ENCODE peak calls at places on chromosomes 4 and X, in nine cellular contexts. U is endothelial cell of umbilical vein, B is neural progenitor cell, C is GM23248, O is breast epithelium, H is uterus, J is mammary epithelial cell, L is body of pancreas, X is thoracic aorta. E is an unnamed sample.

GRCh38 chr4:184282251-184282713 is 64.6 kb upstream of the ENPP6 start:
- DNase-seq in O (no peak), B (peak; percentile 21), H (no peak), X (no peak), U (no peak), L (no peak), J (peak; percentile 45), C (peak; percentile 33), E (no peak)

GRCh38 chr4:25368315-25368714 is 8.7 kb upstream of the ANAPC4 start:
- DNase-seq in J (no peak), C (no peak), L (no peak), O (no peak), X (no peak), H (no peak), U (no peak), B (no peak), E (no peak)

GRCh38 chr4:7547368-7548040 is 112.8 kb upstream of the PSAPL1 start:
- DNase-seq in X (no peak), J (peak; percentile 78), H (no peak), O (no peak), L (no peak), C (no peak), B (no peak), U (no peak), E (no peak)

GRCh38 chr4:7787681-7788141 is 151.9 kb downstream of the AFAP1 start:
- DNase-seq in X (no peak), H (no peak), J (no peak), U (no peak), L (no peak), B (no peak), O (no peak), C (no peak), E (no peak)

GRCh38 chrX:106932960-106933537 is 12.8 kb downstream of the CLDN2 start:
- DNase-seq in B (no peak), J (no peak), U (no peak), C (peak; percentile 21), O (no peak), X (no peak), L (no peak), H (peak; percentile 22), E (no peak)

GRCh38 chrX:153805436-153805835 is 11.0 kb downstream of the SSR4 start:
- DNase-seq in O (no peak), C (no peak), X (no peak), L (no peak), H (no peak), B (no peak), J (no peak), U (no peak), E (no peak)

GRCh38 chr4:26573389-26573794 is 10.5 kb upstream of the TBC1D19 start:
- DNase-seq in O (no peak), H (no peak), J (no peak), C (no peak), L (no peak), U (no peak), B (no peak), X (no peak), E (no peak)

GRCh38 chrX:101999644-102000539 is 68.1 kb upstream of the ZMAT1 start:
- DNase-seq in O (no peak), X (no peak), H (no peak), B (no peak), L (no peak), J (no peak), U (no peak), C (no peak), E (no peak)

GRCh38 chr4:72496119-72496518 is 72.9 kb downstream of the ADAMTS3 start:
- DNase-seq in C (peak; percentile 24), O (no peak), U (no peak), L (no peak), H (no peak), J (peak; percentile 78), X (no peak), B (no peak), E (no peak)

GRCh38 chr4:169150806-169151205 is 120.0 kb downstream of the SH3RF1 start:
- DNase-seq in H (no peak), U (peak; percentile 19), C (no peak), L (no peak), X (no peak), B (no peak), O (no peak), J (no peak), E (no peak)

GRCh38 chr4:156638925-156639605 is 332.5 kb downstream of the PDGFC start:
- DNase-seq in U (no peak), X (no peak), B (no peak), H (no peak), J (no peak), O (no peak), L (no peak), C (peak; percentile 52), E (no peak)

GRCh38 chr4:56692576-56692975 is 11.5 kb upstream of the HOPX start:
- DNase-seq in H (no peak), X (no peak), B (peak; percentile 49), U (no peak), O (no peak), C (no peak), L (no peak), J (no peak), E (no peak)

GRCh38 chrX:71917621-71918341 is 7.1 kb downstream of the NHSL2 start:
- DNase-seq in U (no peak), H (peak; percentile 30), J (no peak), C (peak; percentile 53), O (no peak), B (no peak), X (no peak), L (no peak), E (no peak)

GRCh38 chrX:49001521-49002090 is 458 bp downstream of the GRIPAP1 start:
- DNase-seq in C (peak; percentile 50), X (no peak), J (peak; percentile 52), L (no peak), H (peak; percentile 16), U (peak; percentile 50), O (no peak), B (peak; percentile 62), E (peak; percentile 20)

GRCh38 chr4:76198411-76199237 is 15.0 kb downstream of the SCARB2 start:
- DNase-seq in H (peak; percentile 69), C (peak; percentile 87), O (no peak), U (peak; percentile 95), L (peak; percentile 76), B (peak; percentile 52), X (no peak), J (peak; percentile 71), E (peak; percentile 67)
- H3K4me1 ChIP-seq in H (peaks cover 28% of the 10 kb centered on the region), C (peaks cover 55% of the 10 kb centered on the region), O (peaks cover 5% of the 10 kb centered on the region), U (peaks cover 33% of the 10 kb centered on the region), L (peaks cover 95% of the 10 kb centered on the region), B (peaks cover 9% of the 10 kb centered on the region), X (peaks cover 78% of the 10 kb centered on the region), J (peaks cover 62% of the 10 kb centered on the region), E (peaks cover 39% of the 10 kb centered on the region)

GRCh38 chrX:115428011-115428410 is 133.0 kb upstream of the PLS3 start:
- DNase-seq in O (no peak), X (no peak), J (no peak), U (no peak), C (no peak), L (no peak), B (peak; percentile 65), H (no peak), E (no peak)
- H3K4me3 ChIP-seq in O (no peak overlapping the region), X (no peak overlapping the region), J (no peak overlapping the region), U (no peak overlapping the region), C (no peak overlapping the region), L (no peak overlapping the region), B (no peak overlapping the region), H (no peak overlapping the region), E (no peak overlapping the region)

GRCh38 chr4:10086506-10087120 is 30.0 kb downstream of the WDR1 start:
- DNase-seq in O (peak; percentile 45), C (no peak), H (no peak), U (no peak), B (no peak), J (no peak), L (no peak), X (no peak), E (no peak)
- H3K4me1 ChIP-seq in O (no peaks in the 10 kb centered on the region), C (no peaks in the 10 kb centered on the region), H (no peaks in the 10 kb centered on the region), U (peaks cover 21% of the 10 kb centered on the region), B (no peaks in the 10 kb centered on the region), J (peaks cover 28% of the 10 kb centered on the region), L (peaks cover 15% of the 10 kb centered on the region), X (peaks cover 51% of the 10 kb centered on the region), E (no peaks in the 10 kb centered on the region)

GRCh38 chr4:98639523-98639922 is 18.9 kb downstream of the TSPAN5 start:
- DNase-seq in C (peak; percentile 24), B (no peak), H (no peak), U (no peak), X (no peak), J (no peak), L (no peak), O (no peak), E (no peak)
- H3K4me3 ChIP-seq in C (peak overlapping the region; percentile 57), B (no peak overlapping the region), H (peak overlapping the region; percentile 16), U (no peak overlapping the region), X (no peak overlapping the region), J (no peak overlapping the region), L (no peak overlapping the region), O (no peak overlapping the region), E (no peak overlapping the region)

DNA sequence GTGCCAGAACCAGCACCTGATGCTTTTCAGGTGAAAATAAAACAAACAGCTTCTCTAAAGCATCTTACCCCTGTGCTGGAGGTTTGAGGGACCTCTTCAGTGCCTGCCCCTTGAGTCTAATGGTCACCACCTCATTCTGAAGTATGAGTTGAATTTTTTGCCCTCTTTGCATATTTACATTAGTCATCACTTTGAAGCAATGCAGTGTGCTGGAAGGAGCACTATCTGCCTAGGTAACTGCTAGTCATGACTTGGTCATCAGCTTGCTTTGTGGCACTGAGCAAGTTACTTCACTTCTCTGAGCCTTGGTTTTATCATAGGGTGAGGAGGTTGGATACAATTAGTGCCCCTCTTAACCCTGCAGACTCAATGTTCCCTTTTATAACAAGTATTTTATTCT is 44.9 kb downstream of the SPATA18 start:
- DNase-seq in X (no peak), U (no peak), O (no peak), C (peak; percentile 58), H (no peak), L (no peak), J (peak; percentile 67), B (no peak), E (no peak)
- H3K4me1 ChIP-seq in X (peaks cover 13% of the 10 kb centered on the region), U (no peaks in the 10 kb centered on the region), O (no peaks in the 10 kb centered on the region), C (peaks cover 15% of the 10 kb centered on the region), H (no peaks in the 10 kb centered on the region), L (no peaks in the 10 kb centered on the region), J (peaks cover 13% of the 10 kb centered on the region), B (peaks cover 5% of the 10 kb centered on the region), E (no peaks in the 10 kb centered on the region)

DNA sequence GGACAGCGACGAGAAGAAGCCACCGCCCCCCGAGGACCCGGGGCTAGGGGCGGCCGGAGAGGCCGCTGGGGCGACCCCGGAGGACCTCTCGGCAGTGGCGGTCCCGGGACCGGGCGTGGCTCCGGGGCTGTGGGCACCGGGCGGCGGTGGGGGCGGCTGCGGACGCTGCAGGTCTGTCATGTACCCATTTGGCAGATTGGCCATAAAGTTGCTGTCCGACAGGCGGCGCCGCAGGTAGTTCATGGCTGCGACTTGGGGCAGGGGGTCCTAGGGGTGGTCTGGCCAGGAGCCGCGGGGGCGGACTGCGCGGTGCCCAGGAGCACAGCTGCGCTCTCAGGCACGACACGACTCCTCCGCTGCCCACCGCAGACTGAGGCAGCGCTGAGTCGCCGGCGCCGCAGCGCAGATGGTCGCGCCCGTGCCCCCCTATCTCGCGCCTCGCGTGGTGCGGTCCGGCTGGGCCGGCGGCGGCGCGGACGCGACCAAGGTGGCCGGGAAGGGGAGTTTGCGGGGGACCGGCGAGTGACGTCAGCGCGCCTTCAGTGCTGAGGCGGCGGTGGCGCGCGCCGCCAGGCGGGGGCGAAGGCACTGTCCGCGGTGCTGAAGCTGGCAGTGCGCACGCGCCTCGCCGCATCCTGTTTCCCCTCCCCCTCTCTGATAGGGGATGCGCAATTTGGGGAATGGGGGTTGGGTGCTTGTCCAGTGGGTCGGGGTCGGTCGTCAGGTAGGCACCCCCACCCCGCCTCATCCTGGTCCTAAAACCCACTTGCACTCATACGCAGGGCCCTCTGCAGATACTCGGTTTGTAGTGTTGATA is at the start of gene SYN1:
- DNase-seq in X (no peak), C (peak; percentile 89), U (peak; percentile 60), O (peak; percentile 74), J (peak; percentile 56), B (peak; percentile 93), L (peak; percentile 84), H (peak; percentile 79), E (peak; percentile 55)
- H3K4me3 ChIP-seq in X (peak within 1 kb of the TSS; percentile 62), C (peak within 1 kb of the TSS; percentile 55), U (no peak within 1 kb of the TSS), O (peak within 1 kb of the TSS; percentile 62), J (peak within 1 kb of the TSS; percentile 48), B (peak within 1 kb of the TSS; percentile 38), L (no peak within 1 kb of the TSS), H (no peak within 1 kb of the TSS), E (peak within 1 kb of the TSS; percentile 43)